ENCODE peak calls at places on chromosome 3, in six cellular contexts. C is GM12865, I is cardiac muscle cell, X is prostate gland, Y is AG04449, U is fibroblast of lung. R is an unnamed sample.

GRCh38 chr3:61233828-61234227 is 17.4 kb downstream of the FHIT start:
- DNase-seq in C (no peak), I (no peak), X (no peak), Y (no peak), U (no peak), R (no peak)

GRCh38 chr3:133849346-133849745 is 43.7 kb downstream of the SRPRB start:
- DNase-seq in C (peak; percentile 27), I (no peak), X (no peak), Y (no peak), U (no peak), R (no peak)

GRCh38 chr3:134449951-134450350 is 35.8 kb downstream of the ANAPC13 start:
- DNase-seq in C (no peak), I (no peak), X (no peak), Y (no peak), U (no peak), R (no peak)

GRCh38 chr3:119359476-119359998 is 65.4 kb downstream of the ARHGAP31 start:
- DNase-seq in C (no peak), I (no peak), X (no peak), Y (no peak), U (no peak), R (no peak)

GRCh38 chr3:125160911-125161371 is 51.6 kb downstream of the SLC12A8 start:
- DNase-seq in C (no peak), I (no peak), X (no peak), Y (no peak), U (peak; percentile 64), R (no peak)

GRCh38 chr3:177977381-177978158 is 558.7 kb upstream of the KCNMB2 start:
- DNase-seq in C (no peak), I (no peak), X (no peak), Y (peak; percentile 82), U (peak; percentile 88), R (peak; percentile 47)

GRCh38 chr3:45035441-45036301 is 9.6 kb downstream of the CLEC3B start:
- DNase-seq in C (no peak), I (peak; percentile 30), X (peak; percentile 12), Y (no peak), U (peak; percentile 59), R (no peak)

GRCh38 chr3:104069114-104069513 is 1297.6 kb upstream of the ALCAM start:
- DNase-seq in C (no peak), I (no peak), X (no peak), Y (no peak), U (no peak), R (no peak)

GRCh38 chr3:188134856-188135255 is 19.1 kb upstream of the LPP start:
- DNase-seq in C (no peak), I (no peak), X (no peak), Y (no peak), U (no peak), R (no peak)

GRCh38 chr3:52238761-52239701 is at the start of gene TWF2:
- DNase-seq in C (peak; percentile 89), I (peak; percentile 91), X (peak; percentile 66), Y (no peak), U (peak; percentile 73), R (no peak)

GRCh38 chr3:181700168-181701087 is 11.3 kb upstream of the SOX2 start:
- DNase-seq in C (peak; percentile 76), I (peak; percentile 88), X (peak; percentile 61), Y (no peak), U (peak; percentile 77), R (peak; percentile 20)

GRCh38 chr3:152147748-152148147 is 121.0 kb upstream of the MBNL1 start:
- DNase-seq in C (peak; percentile 3), I (no peak), X (no peak), Y (no peak), U (no peak), R (no peak)

GRCh38 chr3:150469031-150469930 is 61.2 kb downstream of the TSC22D2 start:
- DNase-seq in C (no peak), I (no peak), X (peak; percentile 63), Y (peak; percentile 88), U (peak; percentile 77), R (peak; percentile 77)

GRCh38 chr3:11185564-11186317 is 31.4 kb downstream of the HRH1 start:
- DNase-seq in C (no peak), I (no peak), X (peak; percentile 91), Y (peak; percentile 88), U (peak; percentile 95), R (peak; percentile 96)

GRCh38 chr3:111712294-111713180 is 117.4 kb upstream of the ZBED2 start:
- DNase-seq in C (no peak), I (no peak), X (no peak), Y (no peak), U (no peak), R (no peak)

GRCh38 chr3:192629429-192629828 is 97.9 kb downstream of the FGF12 start:
- DNase-seq in C (no peak), I (no peak), X (peak; percentile 20), Y (no peak), U (no peak), R (no peak)

GRCh38 chr3:4584537-4585249 is 91.5 kb downstream of the ITPR1 start:
- DNase-seq in C (peak; percentile 35), I (no peak), X (no peak), Y (no peak), U (peak; percentile 72), R (no peak)

GRCh38 chr3:17491601-17492000 is 250.8 kb downstream of the TBC1D5 start:
- DNase-seq in C (no peak), I (no peak), X (no peak), Y (no peak), U (peak; percentile 84), R (peak; percentile 11)

GRCh38 chr3:89246326-89246725 is 138.9 kb downstream of the EPHA3 start:
- DNase-seq in C (peak; percentile 25), I (no peak), X (no peak), Y (no peak), U (no peak), R (no peak)

GRCh38 chr3:124492824-124493223 is 237.4 kb upstream of the UMPS start:
- DNase-seq in C (peak; percentile 13), I (peak; percentile 15), X (peak; percentile 38), Y (no peak), U (peak; percentile 14), R (no peak)

GRCh38 chr3:78741066-78741645 is 1026.6 kb downstream of the ROBO1 start:
- DNase-seq in C (no peak), I (no peak), X (no peak), Y (no peak), U (no peak), R (no peak)

GRCh38 chr3:176469694-176470205 is 727.5 kb downstream of the TBL1XR1 start:
- DNase-seq in C (no peak), I (no peak), X (no peak), Y (peak; percentile 9), U (no peak), R (no peak)

GRCh38 chr3:129323651-129324294 is 45.1 kb downstream of the HMCES start:
- DNase-seq in C (peak; percentile 73), I (no peak), X (no peak), Y (no peak), U (no peak), R (no peak)

GRCh38 chr3:86913160-86913559 is 77.8 kb downstream of the VGLL3 start:
- DNase-seq in C (no peak), I (no peak), X (no peak), Y (no peak), U (no peak), R (no peak)

GRCh38 chr3:42655331-42655888 is 1.9 kb downstream of the ZBTB47 start:
- DNase-seq in C (no peak), I (no peak), X (no peak), Y (no peak), U (peak; percentile 30), R (no peak)

GRCh38 chr3:12875857-12876451 is 34.6 kb upstream of the RPL32 start:
- DNase-seq in C (peak; percentile 24), I (peak; percentile 95), X (no peak), Y (no peak), U (peak; percentile 28), R (no peak)

GRCh38 chr3:82087958-82088357 is 326.5 kb upstream of the GBE1 start:
- DNase-seq in C (no peak), I (no peak), X (no peak), Y (peak; percentile 53), U (peak; percentile 56), R (no peak)

GRCh38 chr3:165753560-165753959 is 83.7 kb downstream of the BCHE start:
- DNase-seq in C (no peak), I (no peak), X (peak; percentile 41), Y (no peak), U (peak; percentile 13), R (no peak)

GRCh38 chr3:171685116-171685895 is 125.0 kb downstream of the PLD1 start:
- DNase-seq in C (no peak), I (no peak), X (no peak), Y (no peak), U (no peak), R (no peak)

GRCh38 chr3:171933441-171933840 is 90.3 kb downstream of the TMEM212 start:
- DNase-seq in C (no peak), I (no peak), X (no peak), Y (no peak), U (no peak), R (no peak)

GRCh38 chr3:62073038-62073437 is 300.3 kb downstream of the FEZF2 start:
- DNase-seq in C (no peak), I (no peak), X (no peak), Y (no peak), U (no peak), R (no peak)

DNA sequence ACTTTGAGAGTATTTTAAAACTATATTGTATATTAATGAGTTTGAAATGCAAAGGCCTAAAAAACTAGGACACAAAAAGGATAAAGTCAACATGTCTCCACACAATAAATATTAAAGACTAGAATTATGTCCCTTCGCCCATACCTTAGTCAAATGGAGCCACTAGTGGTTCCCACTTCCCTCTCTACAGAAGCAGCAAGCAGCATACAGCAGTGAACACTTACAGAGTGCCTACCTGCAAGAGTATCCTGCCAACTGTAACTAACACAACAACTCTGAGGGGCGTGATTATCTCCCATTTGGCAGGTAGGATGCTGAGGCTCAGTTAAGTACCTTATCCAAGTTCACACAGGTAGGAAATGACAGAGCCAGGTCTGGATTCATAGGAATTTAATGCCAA is 17.2 kb downstream of the DYNC1LI1 start:
- DNase-seq in C (peak; percentile 29), I (no peak), X (no peak), Y (no peak), U (no peak), R (no peak)
- H3K4me3 ChIP-seq in C (no peak overlapping the region), I (no peak overlapping the region), X (no peak overlapping the region), Y (no peak overlapping the region), U (no peak overlapping the region), R (no peak overlapping the region)

GRCh38 chr3:185455860-185456259 is 43.0 kb downstream of the TMEM41A start:
- DNase-seq in C (no peak), I (no peak), X (no peak), Y (no peak), U (no peak), R (no peak)
- TF ChIP-seq CTCF in C (no peak), I (peak; percentile 8), X (no peak), Y (no peak), U (peak; percentile 20), R (no peak)

DNA sequence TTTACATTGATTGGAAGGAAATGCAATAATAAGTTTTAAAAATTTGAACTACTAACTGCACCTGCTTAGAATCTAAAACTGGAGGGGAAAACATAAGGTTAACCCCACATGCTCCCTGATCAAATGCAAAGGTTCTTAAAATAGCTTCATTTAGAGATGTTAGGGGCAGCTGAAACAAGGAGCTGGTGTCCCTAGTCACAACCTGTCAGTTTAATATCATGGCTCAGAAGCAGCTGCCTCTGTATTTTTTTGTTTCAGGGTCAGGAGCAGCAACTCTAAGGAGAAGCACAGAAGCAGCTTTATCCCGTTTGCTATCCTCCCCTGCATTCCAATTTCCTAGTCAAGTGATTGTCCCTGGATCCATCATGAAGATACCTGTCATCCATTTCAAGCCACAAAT is 4.2 kb downstream of the FILIP1L start:
- DNase-seq in C (no peak), I (no peak), X (no peak), Y (no peak), U (no peak), R (no peak)
- H3K4me3 ChIP-seq in C (no peak overlapping the region), I (no peak overlapping the region), X (no peak overlapping the region), Y (no peak overlapping the region), U (no peak overlapping the region), R (no peak overlapping the region)

GRCh38 chr3:160398820-160399346 is at the start of gene IFT80:
- DNase-seq in C (peak; percentile 98), I (peak; percentile 97), X (peak; percentile 96), Y (peak; percentile 72), U (peak; percentile 97), R (peak; percentile 88)
- TF ChIP-seq CTCF in C (no peak), I (no peak), X (no peak), Y (no peak), U (peak; percentile 21), R (no peak)